ENCODE peak calls at places on chromosomes 5 and 9, in four cellular contexts. T, R, U and G are unnamed samples.

GRCh38 chr5:180540050-180540694 is 46.0 kb downstream of the CNOT6 start:
- DNase-seq in T (no peak), R (no peak), U (no peak), G (no peak)

GRCh38 chr5:65925094-65925600 is 1.2 kb upstream of the ERBIN start:
- DNase-seq in T (peak; percentile 84), R (peak; percentile 74), U (peak; percentile 68), G (peak; percentile 28)

GRCh38 chr5:27830551-27830950 is 792.2 kb upstream of the CDH9 start:
- DNase-seq in T (no peak), R (no peak), U (no peak), G (no peak)

GRCh38 chr5:135130526-135131215 is 96.6 kb upstream of the PITX1 start:
- DNase-seq in T (no peak), R (no peak), U (no peak), G (no peak)

GRCh38 chr5:34914671-34915138 is 599 bp downstream of the RAD1 start:
- DNase-seq in T (no peak), R (peak; percentile 31), U (peak; percentile 46), G (peak; percentile 24)

GRCh38 chr9:7125231-7125630 is 367.5 kb downstream of the KDM4C start:
- DNase-seq in T (no peak), R (no peak), U (no peak), G (no peak)

GRCh38 chr9:123353984-123354591 is 1.9 kb upstream of the CRB2 start:
- DNase-seq in T (peak; percentile 88), R (peak; percentile 82), U (peak; percentile 91), G (peak; percentile 56)

GRCh38 chr5:56356876-56357160 is 123.7 kb upstream of the ANKRD55 start:
- DNase-seq in T (no peak), R (no peak), U (no peak), G (no peak)

GRCh38 chr5:111143910-111144309 is 51.8 kb downstream of the WDR36 start:
- DNase-seq in T (no peak), R (no peak), U (no peak), G (peak; percentile 43)

GRCh38 chr5:169655353-169655752 is 18.3 kb downstream of the DOCK2 start:
- DNase-seq in T (no peak), R (no peak), U (no peak), G (no peak)

GRCh38 chr9:132200706-132201105 is 38.8 kb downstream of the NTNG2 start:
- DNase-seq in T (no peak), R (no peak), U (no peak), G (no peak)

GRCh38 chr5:72156921-72157320 is 49.6 kb downstream of the MAP1B start:
- DNase-seq in T (no peak), R (no peak), U (no peak), G (peak; percentile 55)

GRCh38 chr5:176810084-176810597 is at the start of gene UNC5A:
- DNase-seq in T (peak; percentile 88), R (peak; percentile 55), U (peak; percentile 74), G (peak; percentile 51)

GRCh38 chr5:172005708-172006377 is 595 bp downstream of the FBXW11 start:
- DNase-seq in T (peak; percentile 69), R (peak; percentile 53), U (peak; percentile 74), G (no peak)

GRCh38 chr9:7937018-7937417 is 137.4 kb upstream of the DMAC1 start:
- DNase-seq in T (no peak), R (no peak), U (no peak), G (no peak)

GRCh38 chr5:77033338-77033737 is 3.1 kb downstream of the AGGF1 start:
- DNase-seq in T (no peak), R (no peak), U (no peak), G (no peak)

GRCh38 chr9:26062172-26062571 is 383.9 kb upstream of the TUSC1 start:
- DNase-seq in T (peak; percentile 3), R (no peak), U (no peak), G (no peak)

GRCh38 chr9:77772641-77773040 is 124.5 kb upstream of the GNA14 start:
- DNase-seq in T (no peak), R (no peak), U (no peak), G (no peak)

GRCh38 chr9:13716620-13717019 is 437.1 kb upstream of the MPDZ start:
- DNase-seq in T (no peak), R (no peak), U (no peak), G (no peak)

GRCh38 chr9:14030350-14030823 is 283.6 kb downstream of the NFIB start:
- DNase-seq in T (no peak), R (peak; percentile 75), U (no peak), G (peak; percentile 83)

GRCh38 chr5:24188196-24188595 is 456.6 kb downstream of the CDH10 start:
- DNase-seq in T (no peak), R (no peak), U (no peak), G (no peak)

GRCh38 chr5:115246361-115246991 is 16.2 kb downstream of the PGGT1B start:
- DNase-seq in T (peak; percentile 54), R (peak; percentile 40), U (peak; percentile 75), G (peak; percentile 71)

GRCh38 chr9:100589582-100589981 is 11.7 kb downstream of the CAVIN4 start:
- DNase-seq in T (no peak), R (no peak), U (no peak), G (peak; percentile 55)

GRCh38 chr9:4062966-4063365 is 236.9 kb downstream of the GLIS3 start:
- DNase-seq in T (no peak), R (no peak), U (no peak), G (no peak)

GRCh38 chr5:69213513-69214215 is 21.0 kb upstream of the CDK7 start:
- DNase-seq in T (no peak), R (peak; percentile 28), U (no peak), G (peak; percentile 56)

GRCh38 chr9:15389173-15389572 is 33.5 kb upstream of the SNAPC3 start:
- DNase-seq in T (no peak), R (no peak), U (no peak), G (no peak)

DNA sequence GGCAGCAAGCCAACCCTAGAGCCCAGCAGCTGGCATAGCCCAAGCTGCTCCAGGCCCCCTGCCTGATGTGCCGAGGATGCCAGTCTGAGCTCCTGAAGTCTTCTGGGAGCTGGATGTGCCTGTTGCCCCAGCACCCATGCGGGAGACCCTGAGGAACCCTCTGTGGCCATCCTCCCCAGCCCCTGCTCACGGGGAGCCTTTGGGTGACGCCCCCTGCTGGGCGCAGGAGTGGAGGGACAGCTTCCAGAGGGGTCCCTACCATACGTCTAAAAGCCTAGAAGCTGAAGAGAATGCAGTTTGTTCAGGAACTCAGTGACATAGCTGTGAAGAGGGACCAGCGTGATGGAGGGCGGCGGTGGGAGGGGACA is 33.1 kb upstream of the MVB12B start:
- DNase-seq in T (peak; percentile 32), R (no peak), U (peak; percentile 37), G (no peak)
- TF ChIP-seq CTCF in T (peak; percentile 43), R (peak; percentile 18), U (peak; percentile 70), G (peak; percentile 45)

GRCh38 chr9:33161589-33162132 is 5.5 kb downstream of the B4GALT1 start:
- DNase-seq in T (no peak), R (peak; percentile 53), U (no peak), G (peak; percentile 89)
- TF ChIP-seq EZH2phosphoT487 in T (no peak), R (no peak), U (no peak), G (no peak)

DNA sequence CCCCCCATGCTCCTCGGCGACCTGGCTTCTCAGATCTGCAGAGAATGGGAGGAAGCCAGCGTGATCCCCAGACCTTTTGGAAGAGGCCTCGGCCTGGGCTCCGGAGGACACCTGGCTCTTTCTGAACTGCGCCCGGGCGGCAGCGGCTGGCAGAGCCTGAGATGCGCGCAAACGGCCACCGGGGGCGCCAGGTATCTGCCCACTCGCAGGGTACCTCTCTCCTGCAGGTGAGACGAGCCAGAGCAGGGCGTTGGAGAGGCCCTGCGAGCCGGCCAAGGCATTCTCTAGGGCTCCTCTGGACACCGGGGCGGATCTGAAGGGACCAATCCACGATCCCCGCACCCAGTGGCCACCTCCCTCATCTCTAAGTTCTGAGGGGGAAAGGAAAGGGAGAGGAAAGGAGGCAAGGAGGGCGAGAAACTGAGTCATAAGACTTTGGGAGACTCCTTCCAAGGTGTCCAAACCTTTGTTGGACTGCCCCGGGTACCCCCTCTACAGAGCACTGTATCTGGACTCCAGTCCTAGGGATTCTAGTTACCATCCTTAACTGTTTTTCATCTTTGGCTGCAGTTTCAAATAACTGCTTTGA is 55.0 kb upstream of the SLC46A2 start:
- DNase-seq in T (peak; percentile 50), R (no peak), U (peak; percentile 87), G (peak; percentile 17)
- TF ChIP-seq CTCF in T (peak; percentile 62), R (no peak), U (peak; percentile 79), G (peak; percentile 55)

DNA sequence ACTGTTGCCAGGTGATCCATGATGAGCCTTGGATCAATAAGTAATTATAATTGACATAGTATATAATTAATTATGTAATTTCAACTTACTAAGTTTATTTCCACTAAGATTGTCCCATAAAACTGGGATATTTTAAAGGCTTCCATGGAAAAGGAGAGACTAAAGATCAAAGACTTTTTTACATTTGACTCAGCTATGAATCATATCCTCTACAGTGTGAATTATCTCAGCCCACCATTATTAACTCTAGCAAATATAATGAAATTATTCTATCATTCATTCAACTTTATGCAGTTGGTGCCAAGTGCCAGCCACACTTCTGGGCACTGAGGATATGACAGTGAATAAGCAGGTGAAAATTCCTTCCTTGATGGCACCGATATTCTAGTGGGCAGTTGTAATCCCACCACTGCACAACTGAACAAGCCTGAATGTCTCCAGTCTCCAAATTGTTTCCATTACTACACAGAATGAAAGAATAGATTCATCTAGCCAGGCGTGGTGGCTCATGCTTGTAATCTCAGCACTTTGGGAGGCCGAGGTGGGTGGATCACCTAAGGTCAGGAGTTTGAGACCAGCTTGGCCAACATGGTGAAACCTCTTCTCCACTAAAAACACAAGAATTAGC is 21.9 kb upstream of the TXN start:
- DNase-seq in T (no peak), R (no peak), U (no peak), G (peak; percentile 31)
- TF ChIP-seq EZH2phosphoT487 in T (no peak), R (no peak), U (no peak), G (no peak)

GRCh38 chr5:53035868-53036381 is 46.8 kb downstream of the ITGA2 start:
- DNase-seq in T (peak; percentile 44), R (no peak), U (peak; percentile 70), G (peak; percentile 52)
- TF ChIP-seq CTCF in T (peak; percentile 65), R (peak; percentile 26), U (peak; percentile 55), G (peak; percentile 54)

DNA sequence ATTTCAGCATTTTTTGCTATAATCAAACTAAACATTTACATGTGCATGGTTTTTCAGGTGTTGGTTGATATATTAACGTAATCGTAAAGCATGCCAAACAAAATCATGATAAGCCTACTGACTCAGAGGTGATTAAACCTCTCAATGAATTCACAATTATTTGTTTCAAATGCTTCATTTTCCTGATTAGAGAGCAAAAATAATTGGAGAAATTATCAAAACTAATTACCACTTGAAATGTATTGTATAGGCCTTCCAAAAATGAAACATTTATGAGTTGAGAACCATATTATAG is 45.7 kb upstream of the JMY start:
- DNase-seq in T (no peak), R (no peak), U (no peak), G (no peak)
- TF ChIP-seq EZH2phosphoT487 in T (no peak), R (no peak), U (no peak), G (no peak)

GRCh38 chr9:24245988-24246387 is 299.7 kb downstream of the IZUMO3 start:
- DNase-seq in T (peak; percentile 35), R (peak; percentile 43), U (peak; percentile 72), G (peak; percentile 57)
- TF ChIP-seq CTCF in T (peak; percentile 67), R (peak; percentile 50), U (peak; percentile 71), G (peak; percentile 56)

GRCh38 chr9:127877566-127877998 is at the start of gene AK1:
- DNase-seq in T (peak; percentile 81), R (peak; percentile 86), U (peak; percentile 81), G (peak; percentile 62)
- TF ChIP-seq EZH2phosphoT487 in T (no peak), R (no peak), U (no peak), G (no peak)